ENCODE peak calls at places on chromosomes 4 and X, in nine cellular contexts. G, I, A, R, H, N, C, V and Q are unnamed samples.

GRCh38 chrX:149493567-149494562 is 11.2 kb downstream of the IDS start:
- DNase-seq in I (no peak), G (no peak), V (no peak), R (no peak), H (no peak), C (no peak), N (no peak), A (no peak), Q (no peak)

GRCh38 chrX:110853610-110854009 is 58.0 kb upstream of the CHRDL1 start:
- DNase-seq in I (no peak), C (peak), H (no peak), N (peak), A (peak), G (no peak), V (no peak), R (no peak), Q (no peak)

GRCh38 chr4:21113496-21114213 is 413.4 kb downstream of the PACRGL start:
- DNase-seq in V (no peak), H (no peak), C (peak), G (no peak), I (no peak), R (peak), A (no peak), N (peak), Q (no peak)

GRCh38 chr4:153140294-153140693 is 63.9 kb upstream of the TRIM2 start:
- DNase-seq in R (no peak), I (no peak), G (no peak), A (no peak), C (no peak), N (peak), H (no peak), V (no peak), Q (no peak)

GRCh38 chr4:107808572-107808971 is 16.2 kb upstream of the SGMS2 start:
- DNase-seq in I (no peak), N (no peak), V (no peak), C (no peak), R (no peak), G (no peak), H (no peak), A (no peak), Q (no peak)

GRCh38 chrX:70479197-70479969 is 34.7 kb downstream of the DLG3 start:
- DNase-seq in I (no peak), C (peak), A (no peak), H (no peak), R (no peak), G (no peak), V (no peak), N (peak), Q (no peak)

GRCh38 chrX:9149831-9150230 is 115.9 kb upstream of the FAM9B start:
- DNase-seq in A (no peak), V (no peak), R (no peak), N (no peak), C (no peak), H (no peak), G (no peak), I (no peak), Q (no peak)

GRCh38 chr4:75547647-75548387 is 8.0 kb upstream of the ODAPH start:
- DNase-seq in C (peak), G (no peak), I (peak), H (peak), A (peak), N (no peak), R (no peak), V (no peak), Q (peak)

GRCh38 chrX:5876984-5877655 is 351.5 kb downstream of the NLGN4X start:
- DNase-seq in C (peak), N (peak), H (peak), V (no peak), R (no peak), A (no peak), G (no peak), I (no peak), Q (no peak)

GRCh38 chr4:8595237-8596087 is 2.9 kb downstream of the CPZ start:
- DNase-seq in G (no peak), I (no peak), A (no peak), H (no peak), V (no peak), N (no peak), R (no peak), C (peak), Q (no peak)

GRCh38 chr4:61877893-61878292 is 677.8 kb downstream of the ADGRL3 start:
- DNase-seq in V (no peak), N (no peak), G (no peak), A (no peak), H (no peak), I (no peak), R (no peak), C (no peak), Q (no peak)

GRCh38 chr4:188154668-188155423 is 15.6 kb downstream of the TRIML1 start:
- DNase-seq in N (no peak), C (no peak), I (no peak), V (no peak), G (no peak), H (no peak), A (no peak), R (peak), Q (no peak)

GRCh38 chr4:25845841-25846653 is 16.7 kb downstream of the SEL1L3 start:
- DNase-seq in C (no peak), I (no peak), V (no peak), R (no peak), G (no peak), A (no peak), H (no peak), N (no peak), Q (no peak)

GRCh38 chr4:17704020-17704657 is 77.3 kb downstream of the FAM184B start:
- DNase-seq in G (no peak), V (no peak), H (no peak), C (no peak), I (no peak), A (no peak), N (no peak), R (no peak), Q (no peak)

GRCh38 chrX:45889471-45889870 is 655.8 kb downstream of the ZNF674 start:
- DNase-seq in N (peak), H (no peak), C (no peak), I (no peak), R (no peak), G (no peak), A (no peak), V (no peak), Q (no peak)

GRCh38 chr4:77619408-77619807 is 13.8 kb downstream of the CXCL13 start:
- DNase-seq in V (no peak), R (no peak), H (no peak), C (no peak), A (no peak), G (no peak), N (no peak), I (no peak), Q (no peak)

GRCh38 chr4:184446132-184446531 is 28.2 kb downstream of the IRF2 start:
- DNase-seq in R (no peak), H (no peak), V (no peak), A (no peak), N (no peak), G (no peak), I (no peak), C (no peak), Q (no peak)

GRCh38 chr4:170198742-170199141 is 109.0 kb upstream of the AADAT start:
- DNase-seq in R (peak), I (no peak), G (no peak), N (no peak), H (no peak), C (no peak), V (no peak), A (no peak), Q (no peak)

GRCh38 chr4:110622841-110623709 is at the start of gene PITX2:
- DNase-seq in A (peak), I (no peak), H (peak), R (peak), N (peak), G (peak), V (no peak), C (peak), Q (no peak)

GRCh38 chrX:48966796-48967579 is 4.7 kb downstream of the KCND1 start:
- DNase-seq in C (no peak), A (no peak), V (no peak), G (no peak), R (no peak), I (no peak), N (no peak), H (no peak), Q (no peak)

GRCh38 chr4:110799171-110799570 is 176.3 kb upstream of the PITX2 start:
- DNase-seq in A (no peak), H (no peak), G (no peak), R (no peak), C (no peak), N (no peak), I (no peak), V (no peak), Q (no peak)

GRCh38 chr4:108834167-108834566 is 71.3 kb upstream of the ETNPPL start:
- DNase-seq in G (no peak), H (no peak), I (no peak), A (no peak), C (no peak), V (no peak), R (no peak), N (peak), Q (no peak)

GRCh38 chr4:188012546-188012945 is 17.0 kb downstream of the ZFP42 start:
- DNase-seq in A (no peak), G (no peak), N (no peak), R (no peak), H (no peak), C (no peak), V (no peak), I (no peak), Q (no peak)

DNA sequence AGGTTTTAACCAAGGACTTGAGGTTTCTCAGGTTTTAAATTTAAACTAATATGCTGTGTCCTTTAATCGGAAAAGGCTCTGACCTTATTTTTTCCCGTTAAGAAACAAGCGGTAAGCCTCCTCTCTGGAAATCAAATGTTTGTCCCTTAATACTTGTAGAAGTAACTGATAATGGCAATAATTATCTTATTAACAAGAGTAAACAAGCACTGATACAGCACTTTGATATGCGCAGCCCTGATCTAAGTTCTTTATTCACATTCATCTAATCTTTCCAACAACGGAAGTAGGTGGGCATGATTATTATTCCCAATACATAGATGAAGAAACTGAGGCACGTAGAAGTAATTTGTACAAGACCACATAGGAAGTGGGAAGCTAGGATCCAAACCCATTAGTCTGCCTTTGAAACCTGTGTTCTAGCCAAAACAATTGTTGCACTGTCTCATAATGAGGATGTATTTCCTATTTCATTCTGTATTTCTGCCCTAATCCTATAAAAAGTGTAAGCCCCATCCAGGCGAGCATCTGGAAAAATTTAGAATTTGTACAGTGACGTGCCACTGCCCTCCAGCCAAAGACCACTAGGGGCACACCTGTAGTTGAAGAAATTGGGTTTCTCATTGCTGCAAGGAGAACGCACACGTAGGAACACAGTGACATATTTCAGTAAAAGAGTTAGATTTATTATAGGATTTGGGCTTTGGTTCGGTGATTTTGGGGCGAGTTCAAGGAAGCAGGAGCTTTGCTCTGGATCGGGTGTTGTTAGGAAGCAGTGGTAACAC is 605 bp downstream of the CXorf58 start:
- DNase-seq in R (no peak), G (no peak), V (no peak), N (no peak), C (peak), A (no peak), I (no peak), H (peak), Q (no peak)
- TF ChIP-seq CTCF in R (peak), G (no peak), V (peak), N (peak), C (peak), A (no peak), I (no peak), H (peak), Q (peak)

GRCh38 chrX:153766098-153766817 is 2.2 kb downstream of the PLXNB3 start:
- DNase-seq in C (peak), G (peak), I (no peak), H (peak), V (no peak), A (peak), R (peak), N (peak), Q (no peak)
- H3K4me3 ChIP-seq in C (no peak), G (no peak), I (peak), H (no peak), V (no peak), A (no peak), R (peak), N (peak), Q (peak)

DNA sequence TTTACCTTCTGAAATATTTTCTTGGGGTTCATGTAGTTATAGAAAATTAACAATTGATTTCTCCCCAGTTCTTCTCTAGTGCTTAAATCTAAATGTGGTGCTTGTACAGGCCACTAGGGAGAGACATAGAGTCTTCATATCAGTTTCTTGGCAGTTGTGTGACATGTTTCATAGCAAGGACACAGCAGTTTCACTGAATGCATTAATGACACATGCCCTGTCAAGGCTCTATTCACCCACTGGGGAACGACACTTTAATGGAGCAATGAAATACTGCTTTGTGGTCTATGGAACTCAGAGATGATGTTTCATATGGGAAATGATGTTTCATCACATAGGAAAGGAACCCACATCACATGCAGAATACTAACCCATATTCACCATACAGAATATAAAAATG is 2.8 kb downstream of the VEGFC start:
- DNase-seq in C (peak), N (peak), V (no peak), R (no peak), H (peak), A (no peak), G (no peak), I (no peak), Q (no peak)
- TF ChIP-seq CTCF in C (peak), N (peak), V (peak), R (peak), H (peak), A (peak), G (peak), I (peak), Q (peak)

GRCh38 chr4:159398236-159398638 is 295.4 kb downstream of the RAPGEF2 start:
- DNase-seq in G (no peak), H (no peak), C (no peak), R (no peak), N (no peak), V (no peak), I (no peak), A (no peak), Q (no peak)

GRCh38 chr4:159396151-159396550 is 293.3 kb downstream of the RAPGEF2 start:
- DNase-seq in I (no peak), H (no peak), G (no peak), R (no peak), A (no peak), C (no peak), V (no peak), N (no peak), Q (no peak)

GRCh38 chr4:159395693-159396092 is 292.8 kb downstream of the RAPGEF2 start:
- DNase-seq in A (no peak), N (peak), H (no peak), I (no peak), V (no peak), C (no peak), G (no peak), R (no peak), Q (no peak)

GRCh38 chr4:159401791-159402380 is 299.0 kb downstream of the RAPGEF2 start:
- DNase-seq in C (peak), H (no peak), N (peak), A (no peak), I (no peak), V (no peak), R (peak), G (no peak), Q (peak)

DNA sequence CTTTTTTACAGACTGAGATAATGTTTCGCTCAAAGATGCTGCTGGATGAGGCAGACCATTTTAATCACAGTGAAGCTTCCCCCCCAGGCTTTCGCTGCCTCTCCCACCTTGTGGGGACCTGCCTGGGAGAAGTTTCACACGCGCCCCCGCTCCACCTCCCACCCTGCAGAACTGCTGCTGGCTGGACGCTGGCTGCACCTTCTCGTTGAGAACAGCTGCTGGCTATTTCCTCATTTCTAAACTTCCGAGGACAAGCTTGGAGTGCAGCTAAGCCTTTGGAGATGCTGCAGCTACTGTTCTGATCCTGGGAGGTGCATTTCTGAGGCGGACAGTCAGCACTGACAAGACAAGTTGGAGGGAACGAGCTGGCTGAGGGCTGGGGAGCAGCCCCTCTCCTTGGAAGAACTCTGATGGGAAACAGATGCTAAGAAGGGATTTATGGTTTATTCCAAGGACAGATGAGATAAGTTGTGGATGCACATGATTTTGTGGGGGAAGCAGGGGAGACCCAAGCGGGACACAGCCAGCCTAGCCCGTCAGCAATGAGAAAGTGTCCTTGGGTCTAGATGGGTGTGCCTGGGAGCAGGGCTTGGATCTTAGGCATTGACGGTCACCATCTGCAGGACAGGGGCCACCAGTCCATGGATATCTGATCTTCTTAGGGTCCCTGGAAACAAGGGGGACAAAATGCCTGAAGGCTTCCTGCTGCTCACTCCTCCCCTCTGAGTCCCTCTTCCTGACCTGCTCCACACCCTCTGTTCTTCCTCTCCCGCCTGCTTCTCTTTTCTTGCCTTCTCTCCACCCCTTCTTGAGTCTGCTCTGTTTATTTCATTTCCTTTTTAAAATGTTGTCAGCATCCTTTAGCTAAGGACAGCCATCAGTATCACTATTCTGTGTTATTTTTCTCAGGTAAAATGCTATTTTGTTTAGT is 298.2 kb downstream of the RAPGEF2 start:
- DNase-seq in V (no peak), G (no peak), C (peak), N (no peak), H (peak), I (no peak), A (no peak), R (no peak), Q (no peak)
- H3K4me3 ChIP-seq in V (no peak), G (no peak), C (no peak), N (no peak), H (no peak), I (peak), A (no peak), R (no peak), Q (no peak)

GRCh38 chr4:38279650-38280322 is 319.6 kb downstream of the PTTG2 start:
- DNase-seq in R (peak), I (no peak), A (no peak), V (no peak), G (peak), N (peak), H (no peak), C (peak), Q (no peak)
- TF ChIP-seq CTCF in R (no peak), I (no peak), A (no peak), V (no peak), G (no peak), N (no peak), H (no peak), C (no peak), Q (no peak)

GRCh38 chr4:15652191-15652590 is 3.0 kb downstream of the FBXL5 start:
- DNase-seq in C (no peak), H (no peak), I (no peak), V (no peak), N (no peak), R (no peak), A (no peak), G (no peak), Q (no peak)
- H3K4me3 ChIP-seq in C (no peak), H (no peak), I (no peak), V (peak), N (peak), R (no peak), A (peak), G (no peak), Q (peak)